ENCODE peak calls at places on chromosome 16, in nine cellular contexts. I is DND-41, Q is OCI-LY7, P is neural progenitor cell, W is cardiac muscle cell, L is uterus, M is colonic mucosa, R is Peyer's patch, X is body of pancreas. E is an unnamed sample.

GRCh38 chr16:24852281-24852721 is 6.5 kb downstream of the SLC5A11 start:
- DNase-seq in P (peak; percentile 18), R (no peak), W (peak; percentile 25), Q (no peak), I (no peak), X (no peak), L (no peak), M (no peak), E (no peak)

GRCh38 chr16:68445458-68445857 is 2.9 kb downstream of the SMPD3 start:
- DNase-seq in R (no peak), I (peak; percentile 57), W (peak; percentile 50), Q (peak; percentile 79), P (peak; percentile 90), M (peak; percentile 81), L (no peak), X (peak; percentile 59), E (peak; percentile 25)

GRCh38 chr16:81158964-81159363 is 62.8 kb upstream of the GCSH start:
- DNase-seq in M (no peak), L (no peak), R (no peak), X (no peak), Q (no peak), I (no peak), W (no peak), P (peak; percentile 30), E (no peak)

GRCh38 chr16:77452243-77452642 is 17.4 kb upstream of the ADAMTS18 start:
- DNase-seq in P (no peak), L (no peak), X (no peak), W (no peak), I (no peak), R (no peak), Q (no peak), M (no peak), E (no peak)

GRCh38 chr16:19114359-19115147 is 789 bp downstream of the ITPRIPL2 start:
- DNase-seq in P (peak; percentile 44), X (peak; percentile 53), I (no peak), Q (no peak), L (peak; percentile 76), M (peak; percentile 72), R (peak; percentile 42), W (peak; percentile 73), E (no peak)

GRCh38 chr16:16797239-16797638 is 418.3 kb downstream of the NPIPA7 start:
- DNase-seq in X (no peak), Q (peak; percentile 4), I (peak; percentile 33), R (no peak), P (peak; percentile 59), M (no peak), L (no peak), W (no peak), E (no peak)

GRCh38 chr16:83743241-83743640 is 64.5 kb upstream of the HSBP1 start:
- DNase-seq in M (no peak), Q (no peak), X (no peak), P (no peak), L (no peak), R (no peak), I (no peak), W (no peak), E (no peak)

GRCh38 chr16:22624038-22624656 is 113.5 kb downstream of the NPIPB5 start:
- DNase-seq in L (no peak), I (no peak), P (no peak), M (no peak), X (no peak), W (no peak), R (no peak), Q (no peak), E (no peak)

GRCh38 chr16:305916-306315 is 23.0 kb downstream of the PDIA2 start:
- DNase-seq in R (no peak), W (no peak), M (no peak), P (no peak), Q (no peak), I (no peak), X (no peak), L (no peak), E (no peak)

GRCh38 chr16:2692251-2692947 is 10.1 kb downstream of the KCTD5 start:
- DNase-seq in P (peak; percentile 9), W (no peak), L (no peak), Q (no peak), X (no peak), M (no peak), I (no peak), R (no peak), E (no peak)

GRCh38 chr16:51242281-51242994 is 91.4 kb upstream of the SALL1 start:
- DNase-seq in M (no peak), P (no peak), Q (no peak), I (no peak), R (no peak), X (no peak), L (no peak), W (no peak), E (no peak)

GRCh38 chr16:28000314-28000713 is 63.2 kb downstream of the GSG1L start:
- DNase-seq in Q (no peak), R (no peak), L (no peak), W (no peak), M (no peak), P (no peak), I (no peak), X (no peak), E (no peak)

GRCh38 chr16:89272631-89273030 is 55.1 kb downstream of the ZNF778 start:
- DNase-seq in W (no peak), M (no peak), L (no peak), R (no peak), X (no peak), I (no peak), P (no peak), Q (no peak), E (no peak)

GRCh38 chr16:58474296-58474695 is 25.6 kb upstream of the NDRG4 start:
- DNase-seq in M (no peak), P (no peak), R (no peak), X (no peak), I (no peak), W (no peak), Q (peak; percentile 74), L (no peak), E (no peak)

GRCh38 chr16:58476791-58477190 is 23.2 kb upstream of the NDRG4 start:
- DNase-seq in P (no peak), L (no peak), W (no peak), M (no peak), X (no peak), R (no peak), I (no peak), Q (no peak), E (no peak)

GRCh38 chr16:58472266-58472665 is 27.7 kb upstream of the NDRG4 start:
- DNase-seq in P (no peak), X (no peak), W (no peak), Q (no peak), R (no peak), L (no peak), M (no peak), I (no peak), E (no peak)

GRCh38 chr16:58472827-58473226 is 27.1 kb upstream of the NDRG4 start:
- DNase-seq in R (no peak), X (no peak), L (no peak), I (no peak), Q (no peak), M (no peak), W (no peak), P (no peak), E (no peak)

GRCh38 chr16:58475220-58475619 is 24.7 kb upstream of the NDRG4 start:
- DNase-seq in P (no peak), R (no peak), I (no peak), L (no peak), Q (no peak), W (no peak), M (no peak), X (no peak), E (no peak)
- H3K36me3 ChIP-seq in P (no peaks in the 10 kb centered on the region), R (no peaks in the 10 kb centered on the region), I (no peaks in the 10 kb centered on the region), L (no peaks in the 10 kb centered on the region), Q (no peaks in the 10 kb centered on the region), W (no peaks in the 10 kb centered on the region), M (no peaks in the 10 kb centered on the region), X (no peaks in the 10 kb centered on the region), E (no peaks in the 10 kb centered on the region)

GRCh38 chr16:70582280-70582978 is 58.8 kb downstream of the SF3B3 start:
- DNase-seq in P (peak; percentile 37), M (no peak), R (no peak), Q (no peak), X (no peak), I (no peak), W (no peak), L (no peak), E (no peak)
- TF ChIP-seq CTCF in P (peak; percentile 39), M (no peak), R (no peak), Q (peak; percentile 65), X (no peak), I (peak; percentile 62), W (peak; percentile 31), L (no peak), E (peak; percentile 56)

GRCh38 chr16:72098936-72099335 is 5.3 kb downstream of the DHX38 start:
- DNase-seq in L (no peak), M (no peak), I (no peak), P (peak; percentile 8), Q (no peak), X (no peak), R (no peak), W (no peak), E (no peak)

GRCh38 chr16:72093448-72094265 is at the start of the genes DHX38 and TXNL4B:
- DNase-seq in Q (peak; percentile 98), I (peak; percentile 96), L (peak; percentile 96), M (peak; percentile 96), W (peak; percentile 99), R (peak; percentile 92), X (peak; percentile 93), P (peak; percentile 99), E (peak; percentile 98)

GRCh38 chr16:72094266-72094610 is 591 bp downstream of the DHX38 start:
- DNase-seq in X (no peak), R (no peak), L (no peak), W (no peak), Q (peak; percentile 30), P (peak; percentile 62), M (peak; percentile 28), I (peak; percentile 33), E (no peak)

GRCh38 chr16:72091217-72091616 is 2.2 kb downstream of the TXNL4B start:
- DNase-seq in M (peak; percentile 32), I (no peak), R (no peak), W (no peak), X (no peak), L (no peak), Q (no peak), P (no peak), E (no peak)

DNA sequence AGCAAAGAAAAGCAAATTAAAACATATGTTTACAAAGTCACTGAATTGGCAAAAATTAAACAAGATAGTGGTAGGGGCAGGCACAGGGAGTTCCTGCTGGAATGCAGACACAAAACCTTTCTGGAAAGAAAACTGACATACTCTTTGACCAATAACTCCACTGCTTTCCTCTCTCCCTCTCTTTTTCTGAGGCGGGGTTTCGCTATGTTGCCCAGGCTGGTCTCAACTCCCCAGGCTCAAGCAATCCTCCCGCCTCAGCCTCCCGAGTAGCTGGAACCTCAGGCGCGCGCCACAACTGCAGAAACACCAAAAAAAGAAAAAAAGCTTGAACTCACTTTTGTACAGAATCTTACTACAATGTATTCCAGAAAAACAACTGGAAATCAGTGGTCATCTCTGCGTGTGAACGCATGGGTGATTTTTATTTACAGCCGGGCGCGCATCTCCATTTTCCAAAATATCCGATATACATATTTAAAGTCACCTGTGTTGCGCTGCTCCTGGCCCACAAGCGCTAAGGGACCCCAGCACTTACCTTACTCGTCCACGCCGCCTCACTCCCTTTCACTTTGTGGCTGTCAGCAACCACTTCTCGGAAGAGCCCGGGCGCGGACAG is 480 bp downstream of the TXNL4B start:
- DNase-seq in I (peak; percentile 25), X (no peak), R (no peak), M (peak; percentile 44), P (peak; percentile 51), L (no peak), W (peak; percentile 81), Q (no peak), E (peak; percentile 50)
- H3K27ac ChIP-seq in I (peak overlapping the region; percentile 78), X (peak overlapping the region; percentile 63), R (peak overlapping the region; percentile 93), M (peak overlapping the region; percentile 82), P (peak overlapping the region; percentile 5), L (peak overlapping the region; percentile 84), W (peak overlapping the region; percentile 36), Q (peak overlapping the region; percentile 64), E (peak overlapping the region; percentile 38)

GRCh38 chr16:82728901-82729300 is 102.1 kb downstream of the CDH13 start:
- DNase-seq in X (no peak), R (no peak), Q (peak; percentile 1), M (no peak), L (no peak), I (no peak), P (no peak), W (no peak), E (no peak)
- H3K36me3 ChIP-seq in X (no peaks in the 10 kb centered on the region), R (no peaks in the 10 kb centered on the region), Q (no peaks in the 10 kb centered on the region), M (no peaks in the 10 kb centered on the region), L (no peaks in the 10 kb centered on the region), I (no peaks in the 10 kb centered on the region), P (no peaks in the 10 kb centered on the region), W (no peaks in the 10 kb centered on the region), E (no peaks in the 10 kb centered on the region)

E was measured in brain microvascular endothelial cell.